ENCODE peak calls at places on chromosome 13, in four cellular contexts. One of them, this sample, is unnamed.

GRCh38 chr13:55155046-55155445 is 1985.7 kb upstream of the PRR20A start:
- DNase-seq in body of pancreas: no peak
- DNase-seq in HFFc6: no peak
- DNase-seq in pancreas: no peak
- DNase-seq in this sample: no peak

GRCh38 chr13:97975851-97976550 is 22.5 kb downstream of the IPO5 start:
- DNase-seq in HFFc6: peak
- DNase-seq in pancreas: peak
- DNase-seq in body of pancreas: peak
- DNase-seq in this sample: peak

GRCh38 chr13:50911051-50911690 is 1.6 kb downstream of the RNASEH2B start:
- DNase-seq in HFFc6: no peak
- DNase-seq in pancreas: no peak
- DNase-seq in body of pancreas: no peak
- DNase-seq in this sample: no peak

GRCh38 chr13:113592571-113592970 is 8.0 kb downstream of the TFDP1 start:
- DNase-seq in body of pancreas: no peak
- DNase-seq in HFFc6: no peak
- DNase-seq in pancreas: no peak
- DNase-seq in this sample: peak

GRCh38 chr13:40259899-40260298 is 406.5 kb downstream of the FOXO1 start:
- DNase-seq in pancreas: no peak
- DNase-seq in body of pancreas: no peak
- DNase-seq in HFFc6: no peak
- DNase-seq in this sample: no peak

GRCh38 chr13:66992183-66992582 is 238.0 kb downstream of the PCDH9 start:
- DNase-seq in pancreas: no peak
- DNase-seq in HFFc6: no peak
- DNase-seq in body of pancreas: no peak
- DNase-seq in this sample: no peak

GRCh38 chr13:52195052-52195837 is 35.8 kb upstream of the NEK3 start:
- DNase-seq in pancreas: peak
- DNase-seq in body of pancreas: peak
- DNase-seq in HFFc6: no peak
- DNase-seq in this sample: peak

GRCh38 chr13:102089177-102089576 is 312.7 kb downstream of the FGF14 start:
- DNase-seq in pancreas: no peak
- DNase-seq in HFFc6: no peak
- DNase-seq in body of pancreas: no peak
- DNase-seq in this sample: no peak

GRCh38 chr13:104181526-104182231 is 1115.5 kb upstream of the SLC10A2 start:
- DNase-seq in HFFc6: no peak
- DNase-seq in pancreas: no peak
- DNase-seq in body of pancreas: no peak
- DNase-seq in this sample: no peak

GRCh38 chr13:23505007-23505406 is 65.2 kb upstream of the TNFRSF19 start:
- DNase-seq in HFFc6: peak
- DNase-seq in pancreas: no peak
- DNase-seq in body of pancreas: no peak
- DNase-seq in this sample: no peak

GRCh38 chr13:64847767-64848166 is 2382.4 kb downstream of the PCDH9 start:
- DNase-seq in pancreas: no peak
- DNase-seq in body of pancreas: no peak
- DNase-seq in HFFc6: no peak
- DNase-seq in this sample: no peak

GRCh38 chr13:50518791-50519201 is 324.7 kb downstream of the DLEU7 start:
- DNase-seq in body of pancreas: no peak
- DNase-seq in pancreas: no peak
- DNase-seq in HFFc6: no peak
- DNase-seq in this sample: no peak

GRCh38 chr13:71632721-71633120 is 234.3 kb downstream of the DACH1 start:
- DNase-seq in body of pancreas: no peak
- DNase-seq in pancreas: no peak
- DNase-seq in HFFc6: no peak
- DNase-seq in this sample: no peak

GRCh38 chr13:42137856-42138537 is 89.5 kb downstream of the DGKH start:
- DNase-seq in HFFc6: peak
- DNase-seq in body of pancreas: no peak
- DNase-seq in pancreas: no peak
- DNase-seq in this sample: no peak

GRCh38 chr13:113863511-113864302 is at the start of gene GAS6:
- DNase-seq in HFFc6: peak
- DNase-seq in body of pancreas: peak
- DNase-seq in pancreas: peak
- DNase-seq in this sample: peak

GRCh38 chr13:46507978-46508377 is 45.0 kb upstream of the LRCH1 start:
- DNase-seq in body of pancreas: no peak
- DNase-seq in HFFc6: no peak
- DNase-seq in pancreas: no peak
- DNase-seq in this sample: no peak

GRCh38 chr13:73610799-73611592 is 523.2 kb downstream of the KLF12 start:
- DNase-seq in HFFc6: no peak
- DNase-seq in pancreas: no peak
- DNase-seq in body of pancreas: no peak
- DNase-seq in this sample: no peak

GRCh38 chr13:103078145-103078544 is 11.9 kb upstream of the SLC10A2 start:
- DNase-seq in HFFc6: no peak
- DNase-seq in pancreas: no peak
- DNase-seq in body of pancreas: no peak
- DNase-seq in this sample: no peak

GRCh38 chr13:98265669-98266551 is 88.8 kb upstream of the RNF113B start:
- DNase-seq in body of pancreas: peak
- DNase-seq in HFFc6: no peak
- DNase-seq in pancreas: peak
- DNase-seq in this sample: no peak

GRCh38 chr13:30466358-30466714 is 600 bp upstream of the HMGB1 start:
- DNase-seq in pancreas: no peak
- DNase-seq in HFFc6: peak
- DNase-seq in body of pancreas: no peak
- DNase-seq in this sample: no peak

GRCh38 chr13:97439196-97439595 is 5.2 kb downstream of the RAP2A start:
- DNase-seq in HFFc6: no peak
- DNase-seq in pancreas: no peak
- DNase-seq in body of pancreas: no peak
- DNase-seq in this sample: no peak

GRCh38 chr13:20869540-20869939 is 33.0 kb downstream of the XPO4 start:
- DNase-seq in body of pancreas: no peak
- DNase-seq in HFFc6: no peak
- DNase-seq in pancreas: no peak
- DNase-seq in this sample: no peak
- TF ChIP-seq CTCF in body of pancreas: no peak
- TF ChIP-seq CTCF in HFFc6: peak
- TF ChIP-seq CTCF in pancreas: no peak
- TF ChIP-seq CTCF in this sample: no peak

GRCh38 chr13:28753946-28754345 is 35.2 kb upstream of the SLC46A3 start:
- DNase-seq in HFFc6: no peak
- DNase-seq in pancreas: no peak
- DNase-seq in body of pancreas: no peak
- DNase-seq in this sample: no peak

GRCh38 chr13:28753208-28753892 is 34.6 kb upstream of the SLC46A3 start:
- DNase-seq in HFFc6: peak
- DNase-seq in pancreas: no peak
- DNase-seq in body of pancreas: peak
- DNase-seq in this sample: no peak

GRCh38 chr13:28751210-28751935 is 32.6 kb upstream of the SLC46A3 start:
- DNase-seq in HFFc6: no peak
- DNase-seq in body of pancreas: no peak
- DNase-seq in pancreas: no peak
- DNase-seq in this sample: no peak

GRCh38 chr13:28755546-28755870 is 36.7 kb upstream of the SLC46A3 start:
- DNase-seq in pancreas: no peak
- DNase-seq in body of pancreas: no peak
- DNase-seq in HFFc6: peak
- DNase-seq in this sample: no peak

DNA sequence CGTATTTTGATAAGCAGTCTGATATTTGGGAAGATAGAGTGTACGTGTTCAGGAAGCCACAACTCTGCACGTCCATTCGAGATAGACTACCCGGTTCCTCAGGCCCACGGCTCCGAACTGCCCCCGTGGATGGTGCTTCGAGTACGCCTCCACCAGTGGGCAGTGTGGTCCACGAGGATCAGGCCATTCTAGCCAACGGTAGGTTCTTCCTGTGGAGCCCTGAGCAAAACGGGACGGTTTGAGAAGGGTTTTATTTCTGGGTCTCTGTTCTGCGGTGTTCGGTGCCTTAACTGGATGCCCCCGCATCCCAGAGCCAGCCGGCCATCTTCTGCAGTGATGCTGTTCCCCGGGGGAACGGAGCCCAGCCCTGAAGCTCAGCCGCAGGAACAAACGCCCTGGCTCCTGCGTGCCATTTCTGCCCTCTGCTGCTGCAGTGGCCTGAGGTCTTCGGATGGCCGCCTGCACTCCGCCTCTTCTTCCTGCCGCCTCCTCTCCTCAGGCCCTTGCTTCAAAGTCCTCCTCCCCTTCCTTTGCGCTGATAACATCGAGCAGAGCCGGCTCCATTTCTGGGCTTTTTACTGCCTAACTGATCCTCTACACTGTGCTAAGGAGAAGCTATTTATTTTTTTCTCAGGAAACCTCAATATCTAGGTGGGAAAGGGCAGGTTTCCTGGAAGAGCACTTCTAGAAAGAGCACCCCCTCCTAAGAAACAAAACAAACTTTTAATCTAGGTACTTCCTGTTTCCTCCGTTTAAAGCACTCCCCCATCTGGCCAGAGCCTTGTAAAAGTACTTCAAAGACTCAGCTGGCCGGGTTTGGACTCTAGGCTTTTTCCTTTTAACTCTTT is 36.2 kb upstream of the SLC46A3 start:
- DNase-seq in HFFc6: no peak
- DNase-seq in body of pancreas: no peak
- DNase-seq in pancreas: no peak
- DNase-seq in this sample: no peak
- TF ChIP-seq CTCF in HFFc6: peak
- TF ChIP-seq CTCF in body of pancreas: no peak
- TF ChIP-seq CTCF in pancreas: no peak
- TF ChIP-seq CTCF in this sample: no peak

GRCh38 chr13:20828540-20829364 is 55.0 kb upstream of the EEF1AKMT1 start:
- DNase-seq in pancreas: no peak
- DNase-seq in HFFc6: peak
- DNase-seq in body of pancreas: peak
- DNase-seq in this sample: no peak
- TF ChIP-seq CTCF in pancreas: peak
- TF ChIP-seq CTCF in HFFc6: peak
- TF ChIP-seq CTCF in body of pancreas: peak
- TF ChIP-seq CTCF in this sample: peak

GRCh38 chr13:33487575-33488243 is 202.2 kb upstream of the STARD13 start:
- DNase-seq in HFFc6: peak
- DNase-seq in pancreas: no peak
- DNase-seq in body of pancreas: no peak
- DNase-seq in this sample: no peak
- TF ChIP-seq CTCF in HFFc6: peak
- TF ChIP-seq CTCF in pancreas: no peak
- TF ChIP-seq CTCF in body of pancreas: no peak
- TF ChIP-seq CTCF in this sample: no peak

DNA sequence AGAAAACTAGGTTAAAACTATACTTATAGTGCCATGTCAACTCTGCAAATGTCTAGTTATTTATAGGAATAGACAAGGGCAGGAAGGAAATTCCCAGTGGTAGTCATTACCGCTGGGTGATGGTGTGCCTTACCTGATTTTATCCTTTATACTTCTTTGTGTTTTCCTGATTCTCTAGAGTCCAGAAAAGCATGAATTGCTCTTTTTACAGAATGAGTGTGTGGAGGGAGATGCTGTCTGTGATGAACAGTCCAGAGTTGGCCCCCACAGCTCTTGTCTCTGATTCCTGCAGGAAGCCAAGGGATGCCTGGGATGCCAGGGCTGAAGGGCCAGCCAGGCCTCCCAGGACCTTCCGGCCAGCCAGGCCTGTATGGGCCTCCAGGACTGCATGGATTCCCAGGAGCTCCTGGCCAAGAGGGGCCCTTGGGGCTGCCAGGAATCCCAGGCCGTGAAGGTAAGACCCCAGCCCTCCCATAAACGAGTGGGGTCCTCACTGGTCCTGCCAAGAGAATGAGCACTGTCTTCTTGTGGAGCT is 83.7 kb downstream of the RAB20 start:
- DNase-seq in pancreas: no peak
- DNase-seq in body of pancreas: no peak
- DNase-seq in HFFc6: no peak
- DNase-seq in this sample: no peak
- TF ChIP-seq CTCF in pancreas: no peak
- TF ChIP-seq CTCF in body of pancreas: no peak
- TF ChIP-seq CTCF in HFFc6: no peak
- TF ChIP-seq CTCF in this sample: no peak

DNA sequence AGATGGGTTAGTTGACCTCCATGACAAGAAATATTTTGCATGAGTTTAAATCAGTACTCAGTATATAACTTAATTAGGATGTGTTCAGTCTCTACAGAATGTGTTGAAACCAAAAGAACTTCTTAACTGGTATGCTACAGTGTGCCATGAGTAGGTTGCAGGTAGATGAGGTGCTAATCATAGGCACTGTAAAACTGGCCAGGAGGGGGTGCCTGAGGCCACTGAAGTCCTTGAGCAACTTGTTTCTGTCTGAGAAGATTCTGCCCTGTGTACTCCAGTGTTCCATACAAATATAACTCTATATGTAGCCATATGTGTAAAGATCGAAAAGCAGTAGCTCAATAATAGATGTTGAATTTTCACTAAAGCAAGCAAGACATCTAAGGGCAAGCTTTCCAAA is 549.2 kb upstream of the KLF12 start:
- DNase-seq in body of pancreas: no peak
- DNase-seq in pancreas: no peak
- DNase-seq in HFFc6: no peak
- DNase-seq in this sample: no peak
- TF ChIP-seq CTCF in body of pancreas: no peak
- TF ChIP-seq CTCF in pancreas: no peak
- TF ChIP-seq CTCF in HFFc6: peak
- TF ChIP-seq CTCF in this sample: no peak

GRCh38 chr13:109135018-109135417 is 505.6 kb downstream of the MYO16 start:
- DNase-seq in body of pancreas: no peak
- DNase-seq in HFFc6: no peak
- DNase-seq in pancreas: no peak
- DNase-seq in this sample: no peak
- TF ChIP-seq CTCF in body of pancreas: no peak
- TF ChIP-seq CTCF in HFFc6: peak
- TF ChIP-seq CTCF in pancreas: no peak
- TF ChIP-seq CTCF in this sample: no peak